ENCODE peak calls at places on chromosomes 7 and 10, in ten cellular contexts. W is psoas muscle; H is brain microvascular endothelial cell; X is spleen; F is pancreas; Z is adipocyte; T is CD4-positive, CD25-positive, alpha-beta regulatory T cell; I is effector memory CD4-positive, alpha-beta T cell; B is uterus; D is GM06990. E is an unnamed sample. For H3K36me3, the result is how much of the 10 kb centered on the place peaks cover.

GRCh38 chr10:52488606-52489485 is 174.8 kb downstream of the DKK1 start:
- DNase-seq in W (no peak), H (peak), X (no peak), F (no peak), Z (peak), T (peak), I (no peak), B (no peak), D (no peak), E (no peak)

GRCh38 chr10:130333185-130333584 is 197.0 kb downstream of the GLRX3 start:
- DNase-seq in W (no peak), H (no peak), X (no peak), F (no peak), Z (no peak), T (no peak), I (no peak), B (no peak), D (no peak), E (no peak)

GRCh38 chr10:114172776-114173555 is 1.0 kb downstream of the CCDC186 start:
- DNase-seq in W (no peak), H (no peak), X (no peak), F (no peak), Z (no peak), T (peak), I (no peak), B (no peak), D (no peak), E (no peak)

GRCh38 chr10:131725736-131726459 is 174.9 kb upstream of the PPP2R2D start:
- DNase-seq in W (peak), H (no peak), X (peak), F (no peak), Z (no peak), T (no peak), I (no peak), B (no peak), D (no peak), E (no peak)

GRCh38 chr7:150927954-150928340 is 50.2 kb downstream of the KCNH2 start:
- DNase-seq in W (no peak), H (peak), X (no peak), F (no peak), Z (no peak), T (no peak), I (no peak), B (no peak), D (no peak), E (no peak)

GRCh38 chr7:19752045-19752444 is 21.4 kb downstream of the TMEM196 start:
- DNase-seq in W (no peak), H (no peak), X (no peak), F (no peak), Z (no peak), T (no peak), I (no peak), B (no peak), D (no peak), E (no peak)

GRCh38 chr10:12534824-12535223 is 185.5 kb downstream of the CAMK1D start:
- DNase-seq in W (no peak), H (peak), X (no peak), F (peak), Z (no peak), T (no peak), I (no peak), B (no peak), D (no peak), E (no peak)

GRCh38 chr7:20835111-20835750 is 48.5 kb upstream of the SP8 start:
- DNase-seq in W (no peak), H (no peak), X (no peak), F (no peak), Z (no peak), T (no peak), I (no peak), B (no peak), D (no peak), E (no peak)

GRCh38 chr7:106604303-106604918 is 56.5 kb downstream of the CCDC71L start:
- DNase-seq in W (no peak), H (no peak), X (no peak), F (no peak), Z (no peak), T (peak), I (peak), B (no peak), D (peak), E (no peak)

GRCh38 chr10:25382029-25382810 is 207.4 kb downstream of the GPR158 start:
- DNase-seq in W (no peak), H (no peak), X (no peak), F (no peak), Z (no peak), T (no peak), I (no peak), B (no peak), D (no peak), E (no peak)

GRCh38 chr10:50615654-50616053 is 8.1 kb downstream of the SGMS1 start:
- DNase-seq in W (no peak), H (no peak), X (no peak), F (no peak), Z (no peak), T (no peak), I (no peak), B (no peak), D (no peak), E (no peak)

DNA sequence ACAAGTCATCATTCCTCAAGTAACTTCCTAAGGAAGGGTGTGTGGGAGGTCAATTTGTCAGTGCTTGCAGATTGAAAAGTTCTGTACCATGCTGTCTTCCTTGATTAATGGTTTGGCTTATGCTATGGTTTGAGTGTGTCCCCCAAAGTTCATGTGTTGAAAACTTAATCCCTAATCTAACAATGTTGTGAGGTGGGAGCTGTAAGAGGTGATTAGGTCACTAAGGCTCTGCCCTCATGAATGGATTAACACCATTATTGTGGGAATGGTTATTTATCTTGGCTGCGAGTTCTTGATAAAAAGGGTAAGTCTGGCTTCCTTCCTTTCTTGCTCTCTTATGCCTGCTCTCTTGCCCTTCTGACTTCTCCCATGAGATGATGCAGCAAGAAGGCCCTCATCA is 29.3 kb upstream of the TMEM229A start:
- DNase-seq in W (no peak), H (no peak), X (no peak), F (no peak), Z (no peak), T (no peak), I (no peak), B (no peak), D (no peak), E (no peak)
- H3K36me3 ChIP-seq in W (under half), H (under half), X (under half), F (under half), Z (under half), T (under half), I (under half), B (under half), D (under half), E (under half)

DNA sequence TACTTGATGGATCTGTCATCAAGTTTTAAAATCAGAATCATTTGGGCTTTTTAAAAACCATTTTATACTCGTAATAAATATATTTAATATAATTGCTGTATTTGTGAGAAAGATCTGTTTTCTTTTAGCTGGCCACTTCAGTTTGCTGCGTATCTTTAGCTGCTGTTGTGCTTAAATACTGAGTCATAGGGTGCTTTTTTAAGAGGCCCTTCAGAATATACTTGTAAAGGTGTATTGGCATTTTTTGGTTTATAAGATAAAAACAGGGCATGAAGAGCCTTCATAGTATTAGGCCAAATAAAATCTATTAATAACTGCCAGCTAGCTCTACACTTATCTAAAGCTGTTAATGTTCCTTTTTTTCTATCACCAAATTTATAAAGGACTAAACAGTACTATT is 43.8 kb downstream of the STK17A start:
- DNase-seq in W (no peak), H (no peak), X (no peak), F (no peak), Z (no peak), T (no peak), I (no peak), B (no peak), D (no peak), E (no peak)
- H3K36me3 ChIP-seq in W (under half), H (under half), X (half or more), F (under half), Z (half or more), T (half or more), I (under half), B (under half), D (under half), E (under half)

GRCh38 chr7:1271656-1272055 is 39.0 kb downstream of the UNCX start:
- DNase-seq in W (peak), H (no peak), X (no peak), F (no peak), Z (no peak), T (no peak), I (no peak), B (no peak), D (no peak), E (no peak)

GRCh38 chr7:1271046-1271445 is 38.4 kb downstream of the UNCX start:
- DNase-seq in W (peak), H (no peak), X (no peak), F (no peak), Z (no peak), T (no peak), I (no peak), B (no peak), D (no peak), E (no peak)

GRCh38 chr7:1269336-1269890 is 36.7 kb downstream of the UNCX start:
- DNase-seq in W (peak), H (no peak), X (no peak), F (peak), Z (no peak), T (no peak), I (no peak), B (no peak), D (no peak), E (no peak)

GRCh38 chr7:1268866-1269265 is 36.2 kb downstream of the UNCX start:
- DNase-seq in W (no peak), H (no peak), X (no peak), F (no peak), Z (no peak), T (no peak), I (no peak), B (no peak), D (no peak), E (no peak)

GRCh38 chr7:1270181-1270580 is 37.5 kb downstream of the UNCX start:
- DNase-seq in W (peak), H (no peak), X (peak), F (peak), Z (no peak), T (no peak), I (no peak), B (no peak), D (no peak), E (no peak)
- H3K36me3 ChIP-seq in W (under half), H (under half), X (under half), F (under half), Z (under half), T (under half), I (under half), B (under half), D (under half), E (under half)

DNA sequence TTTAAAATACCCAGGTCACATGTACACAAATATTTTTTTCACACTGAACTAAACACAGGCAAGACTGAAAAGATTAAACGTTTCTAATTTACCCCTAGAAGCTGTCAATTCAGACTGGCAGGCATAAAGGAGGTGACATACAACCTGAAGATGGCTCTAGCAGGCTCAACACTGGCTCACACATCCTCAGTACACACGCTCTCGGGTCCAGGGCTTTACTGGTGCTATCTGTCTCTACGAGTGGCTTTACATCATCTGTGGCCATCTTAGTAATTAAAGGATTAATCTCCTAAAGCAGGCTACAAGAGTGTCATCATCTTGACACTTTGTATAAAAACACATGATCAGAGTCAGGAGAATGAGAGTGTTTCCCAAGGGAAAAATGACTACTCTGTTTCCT is 57.3 kb downstream of the COPG2 start:
- DNase-seq in W (no peak), H (no peak), X (no peak), F (no peak), Z (no peak), T (no peak), I (no peak), B (no peak), D (no peak), E (no peak)
- H3K36me3 ChIP-seq in W (under half), H (under half), X (half or more), F (under half), Z (half or more), T (under half), I (under half), B (under half), D (under half), E (under half)

GRCh38 chr10:26723016-26723415 is 25.5 kb downstream of the PDSS1 start:
- DNase-seq in W (no peak), H (no peak), X (no peak), F (no peak), Z (no peak), T (no peak), I (no peak), B (no peak), D (no peak), E (no peak)
- H3K36me3 ChIP-seq in W (under half), H (under half), X (half or more), F (under half), Z (half or more), T (under half), I (under half), B (under half), D (under half), E (under half)

GRCh38 chr7:99030145-99030856 is 113.6 kb downstream of the SMURF1 start:
- DNase-seq in W (no peak), H (no peak), X (no peak), F (no peak), Z (no peak), T (no peak), I (no peak), B (no peak), D (no peak), E (no peak)
- H3K36me3 ChIP-seq in W (under half), H (half or more), X (half or more), F (under half), Z (half or more), T (half or more), I (half or more), B (under half), D (under half), E (under half)

DNA sequence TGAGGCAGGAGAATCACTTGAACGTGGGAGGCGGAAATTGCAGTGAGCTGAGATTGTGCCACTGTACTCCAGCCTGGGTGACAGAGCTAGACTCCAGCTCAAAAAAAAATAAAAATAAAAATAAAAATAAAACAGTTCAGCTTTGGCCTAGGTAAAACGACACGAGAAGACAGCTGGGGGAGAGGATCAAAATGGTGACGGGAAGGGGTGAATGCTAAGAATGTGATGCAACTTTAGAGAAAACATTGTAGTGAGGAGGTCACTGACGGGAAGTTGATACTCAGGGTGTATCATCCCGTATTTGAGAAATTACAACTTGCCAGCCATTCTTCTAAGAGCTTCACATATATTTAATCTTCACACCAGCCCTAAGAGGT is 1.1 kb downstream of the NDST2 start:
- DNase-seq in W (no peak), H (no peak), X (no peak), F (no peak), Z (no peak), T (peak), I (no peak), B (no peak), D (no peak), E (no peak)
- H3K36me3 ChIP-seq in W (under half), H (under half), X (half or more), F (under half), Z (half or more), T (half or more), I (half or more), B (under half), D (under half), E (under half)

DNA sequence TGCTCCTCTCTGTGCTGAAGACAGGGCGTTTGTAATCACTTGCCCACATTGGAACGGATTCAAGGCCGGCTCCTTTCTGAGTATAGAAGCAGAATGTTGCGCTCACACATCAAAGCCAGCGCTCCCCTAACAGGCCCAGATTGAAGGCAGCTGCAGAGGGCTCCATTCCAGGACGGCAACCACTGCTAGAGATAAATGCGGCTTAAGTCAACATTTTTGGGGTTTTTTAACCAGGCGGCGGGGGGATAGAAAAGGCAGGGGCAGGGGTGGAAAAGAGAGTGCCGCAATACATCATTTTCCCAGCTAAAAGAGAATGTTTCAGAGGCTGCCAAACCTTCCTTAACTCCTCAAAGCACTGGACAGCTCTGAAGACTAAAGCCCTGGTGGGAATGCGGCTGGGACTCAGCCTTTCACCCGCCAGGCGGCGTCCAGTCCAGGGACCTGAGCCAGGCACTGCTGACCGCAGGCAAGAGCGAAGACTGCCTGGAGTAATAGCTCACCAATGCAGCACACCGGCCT is 189.6 kb downstream of the TNS3 start:
- DNase-seq in W (peak), H (peak), X (no peak), F (peak), Z (no peak), T (no peak), I (no peak), B (peak), D (no peak), E (peak)
- H3K36me3 ChIP-seq in W (under half), H (under half), X (half or more), F (under half), Z (half or more), T (under half), I (under half), B (under half), D (under half), E (half or more)

GRCh38 chr7:96269246-96269994 is 52.5 kb downstream of the SLC25A13 start:
- DNase-seq in W (no peak), H (no peak), X (no peak), F (no peak), Z (no peak), T (no peak), I (no peak), B (no peak), D (no peak), E (no peak)
- H3K36me3 ChIP-seq in W (under half), H (under half), X (under half), F (under half), Z (under half), T (under half), I (under half), B (under half), D (under half), E (under half)